ENCODE peak calls at places on chromosomes 11 and 22, in seven cellular contexts. G is GM12892, Q is SK-N-SH, K is K562, O is H1, S is HepG2, P is GM12878. C is an unnamed sample.

GRCh38 chr11:71444811-71445210 is 3.4 kb downstream of the DHCR7 start:
- DNase-seq in O (no peak), Q (no peak), K (no peak), G (no peak), P (no peak), S (no peak), C (no peak)

GRCh38 chr11:9563196-9563730 is 10.2 kb upstream of the WEE1 start:
- DNase-seq in Q (no peak), K (no peak), P (no peak), G (no peak), O (no peak), S (no peak), C (no peak)

GRCh38 chr11:132072044-132072879 is 701.8 kb downstream of the NTM start:
- DNase-seq in S (no peak), P (no peak), K (no peak), G (no peak), Q (no peak), O (peak; percentile 25), C (no peak)

GRCh38 chr11:77407613-77408012 is 66.3 kb downstream of the PAK1 start:
- DNase-seq in Q (peak; percentile 65), S (peak; percentile 56), O (no peak), G (no peak), P (no peak), K (no peak), C (no peak)

GRCh38 chr11:46120361-46120710 is 918 bp downstream of the PHF21A start:
- DNase-seq in K (peak; percentile 54), P (no peak), S (no peak), Q (no peak), O (no peak), G (no peak), C (no peak)

GRCh38 chr11:120719348-120719747 is 207.8 kb downstream of the GRIK4 start:
- DNase-seq in O (no peak), Q (no peak), G (no peak), S (no peak), K (no peak), P (no peak), C (no peak)

GRCh38 chr11:31652528-31652927 is 143.0 kb downstream of the ELP4 start:
- DNase-seq in K (no peak), G (no peak), S (no peak), P (no peak), Q (no peak), O (no peak), C (no peak)

GRCh38 chr11:72129381-72129780 is 6.1 kb upstream of the FOLR3 start:
- DNase-seq in Q (no peak), K (no peak), O (no peak), G (no peak), P (no peak), S (no peak), C (no peak)

GRCh38 chr22:19819911-19820879 is 34.5 kb downstream of the GNB1L start:
- DNase-seq in S (no peak), Q (peak; percentile 18), K (no peak), G (peak; percentile 14), O (no peak), P (no peak), C (peak; percentile 11)

GRCh38 chr11:64583296-64584262 is 7.4 kb upstream of the SLC22A12 start:
- DNase-seq in O (no peak), S (no peak), Q (no peak), P (no peak), K (peak; percentile 32), G (no peak), C (no peak)

GRCh38 chr11:46684364-46684763 is 16.1 kb downstream of the ARHGAP1 start:
- DNase-seq in P (no peak), K (no peak), S (no peak), O (no peak), G (no peak), Q (no peak), C (no peak)

DNA sequence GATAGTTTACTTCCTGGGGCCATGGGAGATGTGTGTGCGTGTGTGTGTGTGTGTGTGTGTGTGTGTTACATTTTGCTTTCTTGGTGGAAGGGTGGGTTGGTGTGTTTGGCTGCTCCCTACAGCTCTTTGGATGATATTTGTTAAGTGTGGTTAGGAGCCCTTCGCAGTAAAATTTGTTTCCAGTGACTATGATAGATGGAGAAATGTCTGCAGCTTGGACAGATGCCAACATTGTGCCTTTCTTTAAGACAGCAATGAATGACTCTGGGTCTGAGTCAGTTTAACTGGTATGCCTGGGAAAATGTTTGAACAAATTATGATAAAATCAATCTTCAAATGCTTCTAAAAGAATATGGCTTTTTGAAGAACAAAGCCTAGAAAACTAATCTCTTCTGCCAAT is 102.7 kb upstream of the TRPC6 start:
- DNase-seq in P (no peak), Q (no peak), G (no peak), K (no peak), S (no peak), O (no peak), C (no peak)
- TF ChIP-seq TAF1 in P (no peak), Q (no peak), G (no peak), K (no peak), S (no peak), O (no peak), C (no peak)

GRCh38 chr22:46071451-46072029 is 78.8 kb upstream of the PPARA start:
- DNase-seq in S (no peak), G (no peak), K (no peak), Q (peak; percentile 88), P (no peak), O (no peak), C (no peak)
- TF ChIP-seq POLR2AphosphoS5 in S (no peak), G (no peak), K (no peak), Q (peak; percentile 88), P (no peak), O (no peak), C (no peak)

DNA sequence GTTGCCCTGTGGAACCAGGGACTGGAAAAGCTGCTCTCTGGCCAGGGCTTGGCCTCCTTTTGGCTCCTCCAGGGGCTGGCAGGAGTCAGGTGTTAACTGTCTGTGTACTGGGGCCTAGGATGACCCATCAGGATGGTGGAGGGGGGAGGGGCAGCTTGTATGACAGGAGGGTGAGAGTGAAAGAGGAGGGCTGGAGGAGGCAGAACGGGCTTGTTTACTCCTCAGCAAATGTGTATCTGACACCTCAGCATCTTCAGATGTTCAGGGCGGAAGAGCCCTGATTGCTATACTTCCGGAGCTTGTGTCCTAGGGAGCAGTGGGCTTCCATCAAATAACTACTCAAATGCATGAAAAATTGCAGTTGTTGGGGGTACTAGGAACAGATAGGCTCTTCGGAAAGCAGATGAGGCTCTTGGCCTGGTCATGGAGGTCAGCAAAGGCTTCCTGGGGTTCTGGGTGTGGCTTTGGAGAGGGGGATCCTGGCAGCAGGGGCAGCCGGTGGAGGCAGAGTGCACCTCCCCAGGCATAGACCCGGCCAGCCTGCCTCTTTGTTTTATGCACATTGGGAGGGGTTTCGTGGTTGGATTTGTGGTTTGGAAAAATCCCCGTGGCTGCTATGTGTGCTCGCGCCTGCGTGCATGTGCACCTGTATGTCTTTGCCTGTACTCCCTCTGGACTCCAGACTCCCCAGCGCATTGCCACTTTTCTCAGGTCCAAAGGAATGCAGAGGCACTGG is 31.2 kb downstream of the CD82 start:
- DNase-seq in O (no peak), K (no peak), Q (no peak), P (peak; percentile 84), S (no peak), G (peak; percentile 58), C (no peak)
- TF ChIP-seq TAF1 in O (no peak), K (no peak), Q (no peak), P (peak; percentile 14), S (no peak), G (no peak), C (no peak)

DNA sequence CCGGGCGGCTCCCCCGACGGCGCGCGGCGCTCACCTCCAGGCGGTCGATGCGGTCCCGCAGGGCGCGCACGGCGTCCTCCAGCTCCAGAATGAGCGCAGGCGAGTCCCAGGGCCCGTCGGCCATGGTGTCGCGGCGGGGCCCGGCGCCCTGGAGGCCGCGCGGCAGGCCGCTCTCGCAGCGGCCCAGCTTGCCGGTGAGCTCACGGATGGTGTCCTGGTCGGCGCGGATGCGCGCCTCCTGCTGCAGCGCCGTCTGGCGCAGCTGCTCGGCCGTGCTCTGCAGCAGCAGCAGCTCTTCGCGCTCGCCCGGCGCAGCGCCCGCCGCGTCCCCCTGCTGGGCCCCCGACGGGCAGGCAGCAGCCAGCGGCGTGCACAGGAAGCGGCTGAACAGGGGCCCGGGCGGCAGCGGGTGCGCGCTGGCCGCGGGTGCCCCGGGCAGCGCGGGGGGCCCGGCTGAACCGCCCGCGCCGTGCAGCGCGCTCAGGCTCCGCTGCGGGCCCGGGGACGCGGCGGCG is 570 bp downstream of the NPTXR start:
- DNase-seq in O (peak; percentile 47), K (peak; percentile 52), Q (peak; percentile 84), S (peak; percentile 39), P (no peak), G (peak; percentile 43), C (peak; percentile 70)
- TF ChIP-seq POLR2AphosphoS5 in O (no peak), K (no peak), Q (no peak), S (no peak), P (no peak), G (no peak), C (no peak)

C was measured in GM12891.